ENCODE peak calls at places on chromosomes 7 and 10, in nine cellular contexts. P is cardiac fibroblast, D is esophagus squamous epithelium, C is left ventricle myocardium inferior, E is fibroblast of mammary gland, Y is AG10803, N is endothelial cell of umbilical vein, Z is HFF-Myc, V is heart right ventricle. U is an unnamed sample.

GRCh38 chr7:78326189-78326588 is 527.6 kb downstream of the PHTF2 start:
- DNase-seq in C (no peak), D (no peak), Z (peak; percentile 4), V (no peak), E (peak; percentile 2), N (no peak), P (no peak), Y (peak; percentile 75), U (peak; percentile 18)

GRCh38 chr10:17181751-17182150 is 19.7 kb downstream of the TRDMT1 start:
- DNase-seq in C (no peak), D (no peak), E (no peak), Z (no peak), N (peak; percentile 43), P (peak; percentile 36), Y (no peak), V (no peak), U (no peak)

GRCh38 chr10:62924344-62924748 is 108.2 kb upstream of the EGR2 start:
- DNase-seq in P (no peak), N (no peak), Y (no peak), E (no peak), V (no peak), Z (no peak), C (no peak), D (no peak), U (no peak)

GRCh38 chr7:3028071-3028766 is 15.4 kb downstream of the CARD11 start:
- DNase-seq in N (peak; percentile 90), P (peak; percentile 16), D (no peak), Z (peak; percentile 4), V (no peak), E (peak; percentile 69), C (no peak), Y (no peak), U (peak; percentile 63)

GRCh38 chr7:134425777-134426176 is 33.1 kb downstream of the AKR1B1 start:
- DNase-seq in N (no peak), P (no peak), Y (no peak), Z (no peak), E (no peak), C (no peak), V (no peak), D (no peak), U (no peak)

GRCh38 chr10:11035318-11035920 is 17.7 kb downstream of the CELF2 start:
- DNase-seq in D (no peak), V (no peak), Y (peak; percentile 58), N (peak; percentile 92), E (peak; percentile 90), P (peak; percentile 75), Z (peak; percentile 20), C (no peak), U (peak; percentile 79)

GRCh38 chr10:35707642-35708425 is 65.7 kb upstream of the FZD8 start:
- DNase-seq in C (no peak), P (no peak), V (no peak), E (peak; percentile 72), D (no peak), N (no peak), Z (no peak), Y (peak; percentile 35), U (no peak)

GRCh38 chr10:32210306-32211045 is 136.5 kb downstream of the EPC1 start:
- DNase-seq in Z (peak; percentile 37), Y (peak; percentile 70), P (peak; percentile 72), N (peak; percentile 69), E (peak; percentile 74), D (no peak), V (no peak), C (no peak), U (peak; percentile 50)

GRCh38 chr10:8331896-8332729 is 277.6 kb downstream of the GATA3 start:
- DNase-seq in Z (peak; percentile 2), E (peak; percentile 14), P (peak; percentile 65), Y (no peak), V (peak; percentile 46), N (peak; percentile 43), D (no peak), C (peak; percentile 18), U (peak; percentile 79)

GRCh38 chr7:51467384-51468017 is 150.9 kb upstream of the COBL start:
- DNase-seq in P (no peak), V (no peak), Z (no peak), Y (no peak), N (no peak), D (no peak), E (no peak), C (no peak), U (no peak)

GRCh38 chr10:44971419-44971818 is 7.2 kb downstream of the DEPP1 start:
- DNase-seq in P (no peak), Y (no peak), C (no peak), E (no peak), V (no peak), Z (no peak), D (no peak), N (no peak), U (no peak)

GRCh38 chr7:815284-816216 is 16.7 kb upstream of the SUN1 start:
- DNase-seq in P (no peak), C (no peak), V (peak; percentile 50), Z (no peak), E (no peak), N (peak; percentile 20), Y (no peak), D (no peak), U (no peak)

GRCh38 chr7:816751-817671 is 15.3 kb upstream of the SUN1 start:
- DNase-seq in E (no peak), P (peak; percentile 20), Y (no peak), C (no peak), V (peak; percentile 44), N (peak; percentile 49), D (no peak), Z (no peak), U (peak; percentile 40)

GRCh38 chr7:820341-820740 is 11.9 kb upstream of the SUN1 start:
- DNase-seq in V (no peak), Z (no peak), C (no peak), E (no peak), N (no peak), Y (no peak), P (no peak), D (no peak), U (no peak)

GRCh38 chr7:818031-818699 is 14.1 kb upstream of the SUN1 start:
- DNase-seq in Z (peak; percentile 94), V (no peak), E (peak; percentile 92), C (no peak), D (no peak), Y (peak; percentile 83), P (peak; percentile 39), N (peak; percentile 29), U (peak; percentile 74)

GRCh38 chr7:816300-816750 is 16.0 kb upstream of the SUN1 start:
- DNase-seq in C (peak; percentile 98), E (peak; percentile 94), D (peak; percentile 89), Y (peak; percentile 97), V (peak; percentile 99), N (peak; percentile 95), Z (peak; percentile 87), P (peak; percentile 98), U (peak; percentile 98)
- H3K4me3 ChIP-seq in C (peak overlapping the region; percentile 94), E (peak overlapping the region; percentile 67), D (peak overlapping the region; percentile 70), Y (peak overlapping the region; percentile 75), V (peak overlapping the region; percentile 76), N (peak overlapping the region; percentile 69), Z (peak overlapping the region; percentile 82), P (peak overlapping the region; percentile 80), U (peak overlapping the region; percentile 80)

DNA sequence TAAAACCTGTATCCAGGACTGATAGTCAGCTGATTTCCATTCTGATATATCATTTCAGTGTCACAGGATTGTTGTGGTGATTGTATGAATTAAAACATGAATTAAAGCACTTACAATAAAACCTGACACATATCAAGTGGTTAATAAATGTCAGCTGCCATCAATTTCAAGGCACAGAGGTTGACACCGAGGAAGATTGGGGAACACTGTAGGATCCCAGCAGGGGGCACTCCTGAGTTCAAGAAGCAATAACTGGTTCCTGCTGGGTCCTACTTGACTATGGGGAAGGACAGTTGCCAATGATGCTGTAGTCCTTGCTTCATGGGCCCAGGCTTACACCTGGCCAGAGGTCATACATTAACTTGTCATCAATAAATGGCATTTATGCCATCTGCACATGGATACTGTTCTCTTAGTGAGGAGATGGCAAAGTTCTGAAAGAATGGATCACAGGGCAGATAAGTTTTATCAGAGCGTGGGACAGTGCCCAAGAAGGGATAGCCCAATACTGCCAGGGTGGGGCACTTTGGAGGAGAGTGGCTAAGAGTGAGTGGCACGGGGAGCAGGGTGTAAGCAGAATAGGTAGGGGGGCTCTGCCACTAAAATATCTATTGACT is 24.1 kb downstream of the FZD1 start:
- DNase-seq in C (peak; percentile 29), V (peak; percentile 23), Y (no peak), P (peak; percentile 25), N (peak; percentile 41), E (peak; percentile 37), D (no peak), Z (no peak), U (no peak)
- TF ChIP-seq CTCF in C (peak; percentile 63), V (peak; percentile 54), Y (peak; percentile 23), P (peak; percentile 56), N (peak; percentile 46), E (peak; percentile 51), D (peak; percentile 40), Z (peak; percentile 52), U (peak; percentile 37)

GRCh38 chr7:124761164-124761715 is 4.4 kb downstream of the GPR37 start:
- DNase-seq in Y (no peak), Z (no peak), D (no peak), N (no peak), C (no peak), V (no peak), P (no peak), E (no peak), U (no peak)

GRCh38 chr7:124765401-124766352 is at the start of gene GPR37:
- DNase-seq in V (peak; percentile 26), N (peak; percentile 73), P (peak; percentile 34), E (peak; percentile 33), Y (peak; percentile 35), D (peak; percentile 5), C (no peak), Z (peak; percentile 12), U (peak; percentile 74)

GRCh38 chr7:124764847-124765400 is 668 bp downstream of the GPR37 start:
- DNase-seq in N (peak; percentile 28), E (no peak), Y (no peak), C (no peak), P (peak; percentile 1), V (peak; percentile 11), D (no peak), Z (no peak), U (no peak)

GRCh38 chr7:124762611-124763143 is 2.9 kb downstream of the GPR37 start:
- DNase-seq in E (no peak), C (no peak), N (peak; percentile 44), D (no peak), V (no peak), P (no peak), Z (no peak), Y (no peak), U (no peak)

GRCh38 chr7:124764071-124764846 is 1.3 kb downstream of the GPR37 start:
- DNase-seq in P (no peak), C (no peak), Z (no peak), V (no peak), N (no peak), Y (no peak), D (no peak), E (no peak), U (no peak)
- H3K4me3 ChIP-seq in P (peak overlapping the region; percentile 27), C (peak overlapping the region; percentile 67), Z (peak overlapping the region; percentile 38), V (peak overlapping the region; percentile 52), N (peak overlapping the region; percentile 52), Y (peak overlapping the region; percentile 54), D (peak overlapping the region; percentile 40), E (no peak overlapping the region), U (peak overlapping the region; percentile 58)

GRCh38 chr10:29517352-29517923 is 117.3 kb downstream of the SVIL start:
- DNase-seq in D (no peak), V (no peak), C (no peak), P (peak; percentile 63), Z (no peak), E (peak; percentile 41), Y (peak; percentile 32), N (peak; percentile 22), U (peak; percentile 38)
- TF ChIP-seq CTCF in D (peak; percentile 11), V (peak; percentile 35), C (peak; percentile 56), P (peak; percentile 66), Z (peak; percentile 75), E (peak; percentile 65), Y (peak; percentile 68), N (peak; percentile 47), U (peak; percentile 69)

GRCh38 chr10:132975976-132976682 is 33.8 kb upstream of the CFAP46 start:
- DNase-seq in Z (no peak), Y (peak; percentile 10), D (no peak), N (no peak), V (no peak), C (no peak), P (no peak), E (no peak), U (no peak)
- H3K4me3 ChIP-seq in Z (no peak overlapping the region), Y (no peak overlapping the region), D (no peak overlapping the region), N (no peak overlapping the region), V (no peak overlapping the region), C (no peak overlapping the region), P (peak overlapping the region; percentile 2), E (no peak overlapping the region), U (no peak overlapping the region)